ENCODE peak calls at places on chromosomes 13 and 19, in four cellular contexts. M, D, E and I are unnamed samples.

GRCh38 chr13:59665736-59666135 is 498.0 kb downstream of the DIAPH3 start:
- DNase-seq in D (no peak), M (no peak), E (no peak), I (no peak)

GRCh38 chr13:51339952-51340732 is 651 bp downstream of the SERPINE3 start:
- DNase-seq in M (no peak), D (no peak), E (no peak), I (no peak)

GRCh38 chr13:43122706-43123268 is 99.4 kb downstream of the DNAJC15 start:
- DNase-seq in D (no peak), M (no peak), E (no peak), I (no peak)

GRCh38 chr19:39310558-39311311 is 9.9 kb downstream of the LRFN1 start:
- DNase-seq in D (no peak), E (no peak), M (no peak), I (no peak)

GRCh38 chr19:35253316-35254286 is 4.8 kb downstream of the LSR start:
- DNase-seq in M (no peak), D (no peak), E (no peak), I (no peak)

GRCh38 chr19:16066611-16067104 is 9.6 kb upstream of the TPM4 start:
- DNase-seq in D (no peak), M (no peak), E (no peak), I (peak)

GRCh38 chr13:112715715-112716460 is 26.1 kb downstream of the ATP11A start:
- DNase-seq in M (no peak), E (no peak), D (no peak), I (no peak)

GRCh38 chr19:2494447-2495129 is 18.7 kb downstream of the GADD45B start:
- DNase-seq in M (no peak), D (no peak), E (peak), I (peak)

GRCh38 chr19:5011476-5012238 is 42.7 kb downstream of the KDM4B start:
- DNase-seq in D (no peak), E (no peak), M (no peak), I (no peak)

GRCh38 chr13:76503756-76504155 is 382.4 kb downstream of the KCTD12 start:
- DNase-seq in D (no peak), M (no peak), E (no peak), I (no peak)

GRCh38 chr19:7539827-7540425 is 4.4 kb downstream of the PNPLA6 start:
- DNase-seq in M (no peak), D (no peak), E (no peak), I (no peak)

GRCh38 chr13:40186636-40187323 is 479.7 kb downstream of the FOXO1 start:
- DNase-seq in D (no peak), M (no peak), E (no peak), I (no peak)

GRCh38 chr13:37070145-37070695 is 10.7 kb upstream of the SUPT20H start:
- DNase-seq in D (no peak), M (no peak), E (no peak), I (no peak)

DNA sequence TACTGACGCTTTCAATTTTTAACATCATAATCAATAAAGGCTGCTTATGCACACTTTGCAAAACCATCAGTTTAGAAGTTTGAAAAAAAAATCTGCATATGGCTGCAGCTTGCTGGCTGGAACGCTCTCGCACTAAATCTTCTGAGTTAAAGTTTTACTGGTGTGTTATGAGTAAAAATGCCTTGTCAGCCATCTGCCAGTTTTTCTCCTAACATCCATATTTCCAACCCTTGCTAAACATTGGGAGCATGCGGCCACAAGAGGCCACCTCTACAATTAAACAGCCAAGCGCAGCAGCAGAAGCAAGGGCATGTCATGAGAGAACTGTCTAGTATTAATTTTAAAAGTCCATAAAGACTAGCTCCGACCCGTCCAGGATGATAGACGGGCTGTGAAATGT is 248.3 kb downstream of the TSHZ3 start:
- DNase-seq in D (no peak), E (no peak), M (no peak), I (no peak)
- TF ChIP-seq CTCF in D (peak), E (no peak), M (no peak), I (no peak)

DNA sequence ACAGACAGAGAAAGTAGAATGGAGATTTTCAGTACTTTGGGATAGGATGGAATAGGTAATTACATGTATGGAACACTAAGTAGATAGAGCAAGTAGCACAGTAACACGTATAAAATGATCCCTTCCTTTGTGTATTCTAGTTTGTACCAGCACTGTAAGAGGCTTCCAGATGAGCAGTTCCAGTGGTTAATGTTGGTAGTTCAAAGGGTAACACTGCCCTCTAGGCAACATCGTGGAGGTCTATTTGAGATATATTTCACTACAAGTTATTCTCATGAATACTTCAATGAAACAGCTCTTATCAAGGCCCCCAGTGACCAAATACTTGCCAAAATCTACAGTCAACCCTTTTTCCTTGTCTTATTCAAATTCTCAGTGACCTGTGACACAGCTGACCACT is 13.5 kb upstream of the ZNF563 start:
- DNase-seq in D (no peak), E (no peak), M (no peak), I (no peak)
- TF ChIP-seq CTCF in D (no peak), E (no peak), M (no peak), I (peak)

GRCh38 chr19:14473073-14473790 is 1.9 kb downstream of the PTGER1 start:
- DNase-seq in M (no peak), E (no peak), D (no peak), I (peak)
- TF ChIP-seq CTCF in M (no peak), E (no peak), D (no peak), I (peak)

GRCh38 chr13:84606616-84607015 is 724.3 kb upstream of the SLITRK1 start:
- DNase-seq in E (no peak), M (no peak), D (no peak), I (no peak)

GRCh38 chr13:84609716-84610115 is 727.4 kb upstream of the SLITRK1 start:
- DNase-seq in M (no peak), D (peak), E (no peak), I (no peak)

GRCh38 chr13:84607614-84608013 is 725.3 kb upstream of the SLITRK1 start:
- DNase-seq in E (peak), D (peak), M (no peak), I (no peak)

GRCh38 chr13:84605927-84606326 is 723.7 kb upstream of the SLITRK1 start:
- DNase-seq in M (no peak), E (no peak), D (no peak), I (no peak)
- TF ChIP-seq CTCF in M (no peak), E (no peak), D (no peak), I (no peak)

DNA sequence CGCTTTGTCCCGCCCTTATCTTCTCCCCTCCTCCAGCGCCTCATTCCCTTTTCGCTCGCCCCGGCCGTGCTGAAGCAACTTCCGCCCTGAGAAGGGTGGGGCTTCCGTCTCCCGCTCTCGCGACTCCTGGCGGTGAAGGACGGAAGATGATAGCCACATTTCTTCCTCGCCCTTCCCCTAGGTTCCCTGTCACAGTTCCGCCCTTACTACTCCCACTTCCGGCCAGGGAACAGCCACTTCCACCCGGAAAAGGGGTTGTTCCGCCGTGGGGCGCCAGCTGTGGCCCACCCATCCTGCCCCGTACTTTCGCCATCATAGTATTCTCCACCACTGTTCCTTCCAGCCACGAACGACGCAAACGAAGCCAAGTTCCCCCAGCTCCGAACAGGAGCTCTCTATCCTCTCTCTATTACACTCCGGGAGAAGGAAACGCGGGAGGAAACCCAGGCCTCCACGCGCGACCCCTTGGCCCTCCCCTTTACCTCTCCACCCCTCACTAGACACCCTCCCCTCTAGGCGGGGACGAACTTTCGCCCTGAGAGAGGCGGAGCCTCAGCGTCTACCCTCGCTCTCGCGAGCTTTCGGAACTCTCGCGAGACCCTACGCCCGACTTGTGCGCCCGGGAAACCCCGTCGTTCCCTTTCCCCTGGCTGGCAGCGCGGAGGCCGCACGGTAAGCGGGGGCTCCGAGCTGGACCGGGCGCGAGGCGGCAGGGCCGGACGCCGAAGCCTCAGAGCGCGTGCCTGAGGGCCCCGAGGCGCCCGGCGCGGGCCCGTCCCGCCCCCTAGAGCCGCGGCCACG is at the start of gene RPS19:
- DNase-seq in D (peak), E (peak), M (peak), I (peak)
- TF ChIP-seq CTCF in D (peak), E (peak), M (peak), I (peak)